ENCODE peak calls at places on chromosome 10, in five cellular contexts. One of them, this sample, is unnamed.

GRCh38 chr10:91149550-91149949 is 70.9 kb upstream of the PCGF5 start:
- DNase-seq in neuronal stem cell: no peak
- DNase-seq in A549: no peak
- DNase-seq in H1: no peak
- DNase-seq in foreskin keratinocyte: no peak
- DNase-seq in this sample: no peak

GRCh38 chr10:91712315-91712714 is 79.4 kb upstream of the PPP1R3C start:
- DNase-seq in neuronal stem cell: no peak
- DNase-seq in A549: no peak
- DNase-seq in H1: no peak
- DNase-seq in foreskin keratinocyte: no peak
- DNase-seq in this sample: no peak

GRCh38 chr10:103666109-103666508 is 172.6 kb downstream of the NEURL1 start:
- DNase-seq in neuronal stem cell: no peak
- DNase-seq in A549: peak; percentile 79
- DNase-seq in H1: peak; percentile 76
- DNase-seq in foreskin keratinocyte: peak; percentile 44
- DNase-seq in this sample: no peak

GRCh38 chr10:115572740-115573455 is 479.7 kb downstream of the ATRNL1 start:
- DNase-seq in neuronal stem cell: no peak
- DNase-seq in A549: peak; percentile 2
- DNase-seq in H1: peak; percentile 61
- DNase-seq in foreskin keratinocyte: no peak
- DNase-seq in this sample: peak; percentile 0

GRCh38 chr10:3961082-3961481 is 176.1 kb upstream of the KLF6 start:
- DNase-seq in neuronal stem cell: no peak
- DNase-seq in A549: no peak
- DNase-seq in H1: no peak
- DNase-seq in foreskin keratinocyte: no peak
- DNase-seq in this sample: no peak

GRCh38 chr10:33134011-33134751 is 176.2 kb upstream of the ITGB1 start:
- DNase-seq in neuronal stem cell: no peak
- DNase-seq in A549: peak; percentile 78
- DNase-seq in H1: no peak
- DNase-seq in foreskin keratinocyte: peak; percentile 100
- DNase-seq in this sample: peak; percentile 100

GRCh38 chr10:88707429-88708110 is 1.5 kb downstream of the LIPK start:
- DNase-seq in neuronal stem cell: no peak
- DNase-seq in A549: no peak
- DNase-seq in H1: no peak
- DNase-seq in foreskin keratinocyte: peak; percentile 85
- DNase-seq in this sample: peak; percentile 92

GRCh38 chr10:1190052-1190395 is 133.8 kb downstream of the WDR37 start:
- DNase-seq in neuronal stem cell: no peak
- DNase-seq in A549: no peak
- DNase-seq in H1: no peak
- DNase-seq in foreskin keratinocyte: no peak
- DNase-seq in this sample: no peak

GRCh38 chr10:43208147-43209063 is 58.5 kb downstream of the RASGEF1A start:
- DNase-seq in neuronal stem cell: no peak
- DNase-seq in A549: no peak
- DNase-seq in H1: peak; percentile 41
- DNase-seq in foreskin keratinocyte: no peak
- DNase-seq in this sample: no peak

GRCh38 chr10:120998782-120999285 is 147.7 kb downstream of the WDR11 start:
- DNase-seq in neuronal stem cell: no peak
- DNase-seq in A549: no peak
- DNase-seq in H1: no peak
- DNase-seq in foreskin keratinocyte: no peak
- DNase-seq in this sample: no peak

GRCh38 chr10:121002586-121003205 is 151.5 kb downstream of the WDR11 start:
- DNase-seq in neuronal stem cell: no peak
- DNase-seq in A549: no peak
- DNase-seq in H1: no peak
- DNase-seq in foreskin keratinocyte: peak; percentile 84
- DNase-seq in this sample: peak; percentile 83

GRCh38 chr10:120998251-120998650 is 147.1 kb downstream of the WDR11 start:
- DNase-seq in neuronal stem cell: no peak
- DNase-seq in A549: no peak
- DNase-seq in H1: no peak
- DNase-seq in foreskin keratinocyte: no peak
- DNase-seq in this sample: no peak

GRCh38 chr10:120997313-120998102 is 146.3 kb downstream of the WDR11 start:
- DNase-seq in neuronal stem cell: no peak
- DNase-seq in A549: no peak
- DNase-seq in H1: no peak
- DNase-seq in foreskin keratinocyte: no peak
- DNase-seq in this sample: no peak

DNA sequence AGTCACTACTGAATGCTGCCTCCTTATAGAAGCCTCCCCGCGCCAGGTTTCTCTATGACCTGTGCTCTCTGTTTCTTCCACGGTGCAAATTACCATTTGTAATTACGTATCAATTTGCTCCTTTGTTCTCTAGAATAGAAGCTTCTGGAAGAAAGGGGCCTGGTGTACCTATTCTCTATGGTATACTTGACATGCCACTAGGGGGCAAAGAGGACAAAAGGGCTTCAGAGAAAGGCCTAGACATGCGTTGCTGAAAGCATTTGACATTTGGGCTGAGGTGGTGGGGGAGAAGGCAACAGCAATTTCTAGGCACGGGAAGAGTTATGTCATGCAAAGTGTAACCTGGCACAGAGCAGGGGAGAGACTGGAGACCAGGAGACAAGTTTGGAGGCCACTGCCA is 148.7 kb downstream of the WDR11 start:
- DNase-seq in neuronal stem cell: no peak
- DNase-seq in A549: no peak
- DNase-seq in H1: no peak
- DNase-seq in foreskin keratinocyte: no peak
- DNase-seq in this sample: no peak
- H3K27ac ChIP-seq in neuronal stem cell: no peak overlapping the region
- H3K27ac ChIP-seq in A549: no peak overlapping the region
- H3K27ac ChIP-seq in H1: no peak overlapping the region
- H3K27ac ChIP-seq in foreskin keratinocyte: no peak overlapping the region
- H3K27ac ChIP-seq in this sample: no peak overlapping the region

GRCh38 chr10:79171504-79171903 is 102.7 kb downstream of the ZMIZ1 start:
- DNase-seq in neuronal stem cell: no peak
- DNase-seq in A549: no peak
- DNase-seq in H1: no peak
- DNase-seq in foreskin keratinocyte: no peak
- DNase-seq in this sample: no peak
- H3K27ac ChIP-seq in neuronal stem cell: no peak overlapping the region
- H3K27ac ChIP-seq in A549: peak overlapping the region; percentile 18
- H3K27ac ChIP-seq in H1: no peak overlapping the region
- H3K27ac ChIP-seq in foreskin keratinocyte: no peak overlapping the region
- H3K27ac ChIP-seq in this sample: no peak overlapping the region

DNA sequence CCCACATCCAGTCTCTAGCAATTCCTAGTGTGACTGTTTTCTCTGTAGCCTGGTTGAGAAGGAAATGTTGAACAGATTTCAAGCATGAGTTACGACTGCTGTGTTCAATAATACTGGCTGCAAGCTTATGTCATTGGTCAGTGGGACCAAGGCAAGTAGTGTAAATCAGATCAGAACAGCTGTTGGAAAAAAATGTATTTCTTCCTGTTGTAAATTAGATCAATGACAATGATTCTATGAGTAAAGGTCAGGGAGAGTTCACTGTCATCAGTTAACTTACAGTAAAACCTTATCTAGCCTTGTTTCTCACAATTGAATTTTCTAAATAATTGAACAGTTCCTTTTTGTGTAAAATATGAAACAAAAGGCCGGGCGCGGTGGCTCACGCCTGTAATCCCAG is 6.7 kb downstream of the OTUD1 start:
- DNase-seq in neuronal stem cell: no peak
- DNase-seq in A549: no peak
- DNase-seq in H1: no peak
- DNase-seq in foreskin keratinocyte: no peak
- DNase-seq in this sample: no peak
- H3K27ac ChIP-seq in neuronal stem cell: no peak overlapping the region
- H3K27ac ChIP-seq in A549: no peak overlapping the region
- H3K27ac ChIP-seq in H1: no peak overlapping the region
- H3K27ac ChIP-seq in foreskin keratinocyte: no peak overlapping the region
- H3K27ac ChIP-seq in this sample: no peak overlapping the region

GRCh38 chr10:70493660-70494234 is 15.2 kb downstream of the PALD1 start:
- DNase-seq in neuronal stem cell: no peak
- DNase-seq in A549: no peak
- DNase-seq in H1: peak; percentile 81
- DNase-seq in foreskin keratinocyte: no peak
- DNase-seq in this sample: no peak

GRCh38 chr10:70494966-70495365 is 16.4 kb downstream of the PALD1 start:
- DNase-seq in neuronal stem cell: no peak
- DNase-seq in A549: no peak
- DNase-seq in H1: no peak
- DNase-seq in foreskin keratinocyte: no peak
- DNase-seq in this sample: no peak

GRCh38 chr10:70495691-70496261 is 17.2 kb downstream of the PALD1 start:
- DNase-seq in neuronal stem cell: no peak
- DNase-seq in A549: no peak
- DNase-seq in H1: no peak
- DNase-seq in foreskin keratinocyte: no peak
- DNase-seq in this sample: no peak

GRCh38 chr10:70492786-70493659 is 14.5 kb downstream of the PALD1 start:
- DNase-seq in neuronal stem cell: no peak
- DNase-seq in A549: no peak
- DNase-seq in H1: no peak
- DNase-seq in foreskin keratinocyte: peak; percentile 73
- DNase-seq in this sample: peak; percentile 41

DNA sequence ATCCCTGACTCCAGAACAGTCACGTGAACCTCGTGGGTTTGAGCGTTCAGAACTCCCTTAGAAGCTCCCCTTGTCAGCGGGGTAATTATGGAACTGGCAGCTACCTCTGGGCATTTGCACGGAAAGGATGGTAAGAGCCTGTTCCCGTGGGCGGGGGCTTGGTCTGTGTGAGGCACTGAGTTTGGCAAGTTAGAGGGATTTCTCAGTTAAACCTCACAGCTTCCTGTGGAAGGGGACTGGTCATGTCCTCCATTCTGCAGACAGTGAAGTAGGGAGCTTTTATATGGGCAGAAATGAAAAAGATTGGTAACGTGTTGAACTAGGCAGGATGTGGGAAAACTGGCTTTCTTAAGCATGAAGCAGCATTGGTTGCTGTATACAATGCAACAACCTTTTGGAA is 16.0 kb downstream of the PALD1 start:
- DNase-seq in neuronal stem cell: no peak
- DNase-seq in A549: no peak
- DNase-seq in H1: no peak
- DNase-seq in foreskin keratinocyte: no peak
- DNase-seq in this sample: no peak
- H3K27ac ChIP-seq in neuronal stem cell: no peak overlapping the region
- H3K27ac ChIP-seq in A549: no peak overlapping the region
- H3K27ac ChIP-seq in H1: no peak overlapping the region
- H3K27ac ChIP-seq in foreskin keratinocyte: no peak overlapping the region
- H3K27ac ChIP-seq in this sample: no peak overlapping the region